ENCODE peak calls at places on chromosomes 7 and 10, in seven cellular contexts. D is non-pigmented ciliary epithelial cell, V is astrocyte of the spinal cord, Y is choroid plexus epithelial cell, Q is NCI-H2081, K is neural progenitor cell, O is fibroblast of the aortic adventitia. T is an unnamed sample.

GRCh38 chr10:11091517-11092102 is 73.9 kb downstream of the CELF2 start:
- DNase-seq in D (no peak), V (no peak), Y (no peak), Q (no peak), K (no peak), O (no peak), T (no peak)

GRCh38 chr7:87216701-87217508 is 2.6 kb downstream of the TMEM243 start:
- DNase-seq in D (no peak), V (no peak), Y (no peak), Q (no peak), K (no peak), O (no peak), T (peak)

GRCh38 chr7:4181446-4181845 is 500.6 kb upstream of the FOXK1 start:
- DNase-seq in D (no peak), V (no peak), Y (no peak), Q (no peak), K (no peak), O (no peak), T (no peak)

GRCh38 chr10:103276941-103277712 is at the start of gene INA:
- DNase-seq in D (no peak), V (peak), Y (peak), Q (peak), K (peak), O (peak), T (peak)

GRCh38 chr10:26571655-26572054 is 125.8 kb upstream of the PDSS1 start:
- DNase-seq in D (no peak), V (no peak), Y (no peak), Q (no peak), K (no peak), O (no peak), T (no peak)

GRCh38 chr10:3783313-3783689 is 1.7 kb downstream of the KLF6 start:
- DNase-seq in D (no peak), V (no peak), Y (peak), Q (no peak), K (peak), O (peak), T (peak)

GRCh38 chr7:38751416-38751815 is 120.2 kb upstream of the AMPH start:
- DNase-seq in D (no peak), V (no peak), Y (no peak), Q (no peak), K (no peak), O (no peak), T (no peak)

GRCh38 chr7:26508481-26508880 is 216.8 kb downstream of the SNX10 start:
- DNase-seq in D (no peak), V (no peak), Y (no peak), Q (peak), K (no peak), O (no peak), T (no peak)

GRCh38 chr10:86287966-86288579 is 78.5 kb downstream of the GRID1 start:
- DNase-seq in D (no peak), V (no peak), Y (no peak), Q (no peak), K (no peak), O (no peak), T (no peak)

GRCh38 chr10:132536241-132536963 is 1.2 kb upstream of the INPP5A start:
- DNase-seq in D (no peak), V (no peak), Y (no peak), Q (no peak), K (peak), O (peak), T (peak)

GRCh38 chr10:116721991-116722392 is 20.4 kb downstream of the HSPA12A start:
- DNase-seq in D (no peak), V (peak), Y (peak), Q (no peak), K (peak), O (no peak), T (peak)

GRCh38 chr7:1668932-1669485 is 1.1 kb upstream of the ELFN1 start:
- DNase-seq in D (no peak), V (no peak), Y (no peak), Q (no peak), K (peak), O (peak), T (no peak)

T was measured in kidney glomerular epithelial cell.